ENCODE peak calls at places on chromosomes 5 and 9, in six cellular contexts. Z, X, S, B, T and O are unnamed samples. For H3K4me1, the result is how much of the 10 kb centered on the place peaks cover.

GRCh38 chr5:126723643-126724042 is 53.3 kb upstream of the LMNB1 start:
- ATAC-seq in Z (no peak), X (no peak), B (no peak), S (peak), T (peak), O (no peak)

GRCh38 chr5:163498886-163499285 is 6.5 kb upstream of the MAT2B start:
- ATAC-seq in T (no peak), S (no peak), X (peak), Z (no peak), B (no peak), O (no peak)

GRCh38 chr5:131628990-131629389 is 6.0 kb downstream of the RAPGEF6 start:
- ATAC-seq in S (peak), X (peak), T (no peak), B (no peak), Z (no peak), O (no peak)

GRCh38 chr9:129910628-129911567 is 75.6 kb downstream of the USP20 start:
- ATAC-seq in B (peak), Z (no peak), X (peak), S (peak), T (no peak), O (peak)

GRCh38 chr5:42566658-42567313 is 143.5 kb downstream of the GHR start:
- ATAC-seq in T (no peak), B (no peak), S (no peak), X (no peak), Z (no peak), O (peak)

GRCh38 chr5:36528588-36528987 is 77.8 kb upstream of the SLC1A3 start:
- ATAC-seq in T (no peak), B (no peak), S (no peak), X (no peak), Z (no peak), O (no peak)

GRCh38 chr9:114721491-114722362 is 39.7 kb upstream of the TEX48 start:
- ATAC-seq in Z (peak), T (no peak), S (no peak), B (no peak), X (peak), O (no peak)

GRCh38 chr9:126386088-126386487 is 59.5 kb downstream of the MVB12B start:
- ATAC-seq in Z (peak), T (peak), X (peak), B (peak), S (peak), O (no peak)

GRCh38 chr5:53160895-53161294 is 51.3 kb upstream of the MOCS2 start:
- ATAC-seq in Z (no peak), T (no peak), S (no peak), B (no peak), X (no peak), O (no peak)

GRCh38 chr5:78569441-78569840 is 79.1 kb downstream of the LHFPL2 start:
- ATAC-seq in X (no peak), S (peak), T (no peak), B (no peak), Z (no peak), O (no peak)

GRCh38 chr5:143372187-143372829 is 31.2 kb downstream of the NR3C1 start:
- ATAC-seq in S (no peak), Z (no peak), X (no peak), T (no peak), B (no peak), O (peak)

GRCh38 chr9:81724242-81724889 is 35.0 kb upstream of the TLE1 start:
- ATAC-seq in S (no peak), Z (no peak), X (peak), T (no peak), B (no peak), O (no peak)

GRCh38 chr9:126702501-126703329 is 89.0 kb downstream of the LMX1B start:
- ATAC-seq in X (peak), B (no peak), Z (peak), T (peak), S (peak), O (no peak)

GRCh38 chr5:33891731-33892418 is at the start of gene ADAMTS12:
- ATAC-seq in T (peak), B (no peak), S (peak), Z (no peak), X (peak), O (peak)

GRCh38 chr9:124493794-124494479 is 13.3 kb downstream of the NR5A1 start:
- ATAC-seq in X (peak), Z (no peak), T (peak), B (no peak), S (no peak), O (no peak)

GRCh38 chr5:32542216-32543059 is 42.9 kb upstream of the SUB1 start:
- ATAC-seq in S (peak), X (no peak), Z (no peak), T (peak), B (no peak), O (no peak)

GRCh38 chr5:142110046-142110531 is 1.5 kb downstream of the NDFIP1 start:
- ATAC-seq in S (peak), B (no peak), Z (no peak), T (peak), X (no peak), O (no peak)

GRCh38 chr5:167906209-167906853 is 385.1 kb upstream of the WWC1 start:
- ATAC-seq in B (no peak), X (no peak), S (no peak), Z (no peak), T (no peak), O (no peak)

GRCh38 chr5:36878421-36879088 is 2.0 kb downstream of the NIPBL start:
- ATAC-seq in X (no peak), B (no peak), S (peak), Z (peak), T (no peak), O (no peak)

GRCh38 chr9:32579706-32580331 is 6.9 kb upstream of the NDUFB6 start:
- ATAC-seq in X (peak), B (no peak), S (peak), Z (peak), T (peak), O (no peak)

GRCh38 chr9:2041736-2042135 is 26.6 kb downstream of the SMARCA2 start:
- ATAC-seq in Z (no peak), B (no peak), S (no peak), T (no peak), X (no peak), O (no peak)

GRCh38 chr9:99253772-99254431 is 31.8 kb downstream of the SEC61B start:
- ATAC-seq in X (peak), S (peak), T (peak), Z (peak), B (no peak), O (no peak)
- TF ChIP-seq CTCF in X (no peak), S (no peak), T (peak), Z (no peak), B (no peak), O (no peak)

GRCh38 chr5:39430461-39430860 is 5.7 kb upstream of the DAB2 start:
- ATAC-seq in X (no peak), B (no peak), Z (no peak), T (no peak), S (peak), O (no peak)

GRCh38 chr5:39427633-39428032 is 2.9 kb upstream of the DAB2 start:
- ATAC-seq in X (no peak), T (no peak), S (no peak), B (no peak), Z (no peak), O (no peak)

GRCh38 chr5:39426136-39426535 is 1.4 kb upstream of the DAB2 start:
- ATAC-seq in S (no peak), Z (no peak), T (no peak), B (no peak), X (no peak), O (no peak)

GRCh38 chr5:39427225-39427624 is 2.4 kb upstream of the DAB2 start:
- ATAC-seq in Z (no peak), X (no peak), S (no peak), T (no peak), B (no peak), O (no peak)

DNA sequence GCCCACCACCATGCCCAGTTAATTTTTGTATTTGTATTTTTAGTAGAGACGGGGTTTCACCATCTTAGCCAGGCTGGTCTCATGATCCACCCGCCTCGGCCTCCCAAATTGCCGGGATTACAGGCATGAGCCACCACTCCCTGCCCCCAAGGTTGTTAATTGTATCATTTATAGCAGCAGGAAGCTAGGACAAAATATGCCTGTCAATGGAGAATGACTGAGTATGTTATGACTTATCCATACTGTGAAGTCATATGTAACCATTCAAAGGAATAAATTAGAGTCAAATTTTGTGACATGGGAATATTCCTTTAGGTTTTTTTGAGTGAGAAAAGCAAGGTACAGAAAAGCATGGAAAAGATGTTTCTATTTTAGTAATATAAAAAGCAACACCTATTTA is 3.9 kb upstream of the DAB2 start:
- ATAC-seq in X (no peak), Z (no peak), T (no peak), B (no peak), S (no peak), O (no peak)
- TF ChIP-seq EP300 in X (no peak), Z (no peak), T (no peak), B (no peak), S (no peak), O (no peak)

GRCh38 chr5:155046591-155046990 is 33.0 kb downstream of the KIF4B start:
- ATAC-seq in B (no peak), T (no peak), S (no peak), X (no peak), Z (no peak), O (no peak)
- H3K4me1 ChIP-seq in B (under half), T (under half), S (under half), X (under half), Z (under half), O (under half)

GRCh38 chr5:110414360-110414759 is 312.1 kb downstream of the TMEM232 start:
- ATAC-seq in T (peak), B (no peak), S (no peak), X (no peak), Z (no peak), O (no peak)
- TF ChIP-seq CTCF in T (peak), B (no peak), S (no peak), X (no peak), Z (peak), O (no peak)

GRCh38 chr5:151619812-151620462 is 28.8 kb upstream of the FAT2 start:
- ATAC-seq in T (no peak), B (no peak), X (peak), S (no peak), Z (no peak), O (no peak)
- TF ChIP-seq EP300 in T (no peak), B (no peak), X (no peak), S (no peak), Z (no peak), O (no peak)

GRCh38 chr9:93458702-93459101 is 5.3 kb upstream of the FAM120AOS start:
- ATAC-seq in S (no peak), T (no peak), X (no peak), Z (no peak), B (no peak), O (no peak)

GRCh38 chr9:93461810-93462209 is 8.4 kb upstream of the FAM120AOS start:
- ATAC-seq in B (no peak), X (no peak), T (no peak), S (no peak), Z (no peak), O (no peak)

GRCh38 chr9:93461414-93461743 is 8.0 kb upstream of the FAM120AOS start:
- ATAC-seq in S (no peak), Z (no peak), X (no peak), B (no peak), T (no peak), O (no peak)

GRCh38 chr9:93460689-93461413 is 7.5 kb upstream of the FAM120AOS start:
- ATAC-seq in T (peak), Z (no peak), X (no peak), S (no peak), B (no peak), O (no peak)

DNA sequence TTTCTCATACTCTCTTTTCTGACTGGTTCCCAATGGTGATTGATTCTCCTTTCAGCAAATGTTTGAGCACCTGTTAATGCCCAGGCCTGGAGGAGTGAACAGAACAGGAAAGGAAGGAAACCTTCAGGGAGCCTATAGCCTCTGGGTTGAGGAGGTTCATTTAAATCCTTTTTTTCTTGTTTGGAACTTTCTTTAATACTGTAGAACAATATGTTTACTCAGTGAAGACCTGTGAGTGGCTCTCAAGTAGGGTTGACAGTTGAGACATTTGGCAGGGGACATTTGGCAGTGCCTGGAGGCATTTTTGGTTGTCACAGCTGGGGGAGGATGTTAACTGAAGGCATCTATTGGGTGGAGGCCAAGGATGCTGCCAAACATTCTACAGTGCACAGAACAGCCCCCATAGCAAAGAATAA is 6.1 kb upstream of the FAM120AOS start:
- ATAC-seq in T (no peak), S (no peak), B (no peak), X (no peak), Z (no peak), O (no peak)
- H3K4me1 ChIP-seq in T (under half), S (under half), B (half or more), X (half or more), Z (half or more), O (under half)

DNA sequence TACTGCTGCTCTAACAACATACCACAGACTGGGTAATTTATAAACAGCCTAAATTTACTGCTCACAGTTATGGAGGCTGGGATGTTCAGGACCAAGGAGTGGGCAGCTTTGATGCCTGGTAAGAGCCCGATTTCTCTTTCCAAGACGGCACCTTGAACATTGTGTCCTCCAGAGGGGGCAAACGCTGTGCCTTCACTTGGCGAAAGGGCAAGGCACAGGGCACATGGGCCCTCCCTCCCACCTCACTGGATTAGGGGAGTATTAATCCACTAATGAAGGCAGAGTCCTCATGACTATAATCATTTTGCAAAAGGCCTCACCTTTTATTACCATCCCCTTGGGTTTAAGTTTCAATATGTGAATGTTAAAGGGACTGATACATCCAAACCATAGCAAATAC is 397.7 kb downstream of the TMEM38B start:
- ATAC-seq in S (no peak), T (no peak), Z (no peak), X (no peak), B (no peak), O (no peak)
- TF ChIP-seq CTCF in S (no peak), T (no peak), Z (no peak), X (no peak), B (no peak), O (no peak)

GRCh38 chr5:139131062-139131856 is 66.9 kb downstream of the SIL1 start:
- ATAC-seq in Z (no peak), X (peak), T (no peak), S (no peak), B (peak), O (peak)
- TF ChIP-seq EP300 in Z (no peak), X (no peak), T (no peak), S (no peak), B (no peak), O (no peak)

GRCh38 chr9:110746211-110746930 is 77.8 kb downstream of the MUSK start:
- ATAC-seq in X (no peak), Z (no peak), T (peak), S (no peak), B (no peak), O (no peak)

GRCh38 chr9:110748251-110748893 is 79.8 kb downstream of the MUSK start:
- ATAC-seq in T (no peak), X (no peak), Z (no peak), B (no peak), S (no peak), O (no peak)

GRCh38 chr9:110753734-110754231 is 85.2 kb downstream of the MUSK start:
- ATAC-seq in S (no peak), T (no peak), Z (no peak), X (no peak), B (no peak), O (peak)

GRCh38 chr9:110752766-110753165 is 84.2 kb downstream of the MUSK start:
- ATAC-seq in T (no peak), Z (no peak), X (peak), B (no peak), S (no peak), O (no peak)

DNA sequence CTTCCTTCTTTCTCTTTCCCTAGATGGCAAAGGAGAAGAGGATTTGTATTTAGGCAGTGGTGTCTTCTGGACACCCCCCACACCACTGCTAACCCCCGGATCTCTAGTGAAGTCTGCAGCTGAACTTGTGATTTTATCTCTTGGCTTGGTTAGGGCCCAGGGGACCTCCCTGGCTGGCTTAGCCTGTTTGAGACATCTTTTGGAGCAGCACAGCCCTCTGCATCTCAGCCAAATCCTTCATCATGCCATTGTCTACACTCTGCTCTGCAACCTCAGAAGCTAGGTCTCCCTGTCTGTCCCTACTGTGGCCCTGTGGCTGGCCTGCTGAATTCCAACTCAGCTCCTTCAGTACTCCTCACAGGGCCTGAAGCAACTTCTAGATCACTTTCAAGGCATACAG is 81.7 kb downstream of the MUSK start:
- ATAC-seq in Z (no peak), X (no peak), B (no peak), T (no peak), S (no peak), O (peak)
- H3K4me1 ChIP-seq in Z (under half), X (half or more), B (under half), T (under half), S (under half), O (under half)

GRCh38 chr9:95003694-95004451 is 277.4 kb downstream of the AOPEP start:
- ATAC-seq in S (peak), B (peak), X (peak), Z (peak), T (peak), O (peak)
- TF ChIP-seq CTCF in S (no peak), B (peak), X (no peak), Z (no peak), T (no peak), O (peak)